ENCODE peak calls at places on chromosome 7, in seven cellular contexts. One of them, this sample, is unnamed.

GRCh38 chr7:151007469-151007898 is 16.7 kb downstream of the NOS3 start:
- DNase-seq in NCI-H146: no peak
- DNase-seq in GM19239: no peak
- DNase-seq in mesendoderm: no peak
- DNase-seq in T-helper 9 cell: no peak
- DNase-seq in islet precursor cell: peak
- DNase-seq in posterior vena cava: no peak
- DNase-seq in this sample: no peak

GRCh38 chr7:21939136-21939857 is 6.4 kb downstream of the CDCA7L start:
- DNase-seq in NCI-H146: no peak
- DNase-seq in GM19239: peak
- DNase-seq in mesendoderm: no peak
- DNase-seq in T-helper 9 cell: no peak
- DNase-seq in islet precursor cell: no peak
- DNase-seq in posterior vena cava: no peak
- DNase-seq in this sample: no peak

GRCh38 chr7:20642171-20642570 is 26.7 kb downstream of the ABCB5 start:
- DNase-seq in NCI-H146: no peak
- DNase-seq in GM19239: no peak
- DNase-seq in mesendoderm: no peak
- DNase-seq in T-helper 9 cell: no peak
- DNase-seq in islet precursor cell: no peak
- DNase-seq in posterior vena cava: no peak
- DNase-seq in this sample: no peak

GRCh38 chr7:3910041-3910440 is 609.0 kb downstream of the SDK1 start:
- DNase-seq in NCI-H146: no peak
- DNase-seq in GM19239: no peak
- DNase-seq in mesendoderm: no peak
- DNase-seq in T-helper 9 cell: no peak
- DNase-seq in islet precursor cell: no peak
- DNase-seq in posterior vena cava: no peak
- DNase-seq in this sample: peak

GRCh38 chr7:5758753-5759330 is 22.6 kb downstream of the RNF216 start:
- DNase-seq in NCI-H146: no peak
- DNase-seq in GM19239: no peak
- DNase-seq in mesendoderm: no peak
- DNase-seq in T-helper 9 cell: no peak
- DNase-seq in islet precursor cell: no peak
- DNase-seq in posterior vena cava: peak
- DNase-seq in this sample: no peak

GRCh38 chr7:11192506-11192905 is 218.8 kb downstream of the PHF14 start:
- DNase-seq in NCI-H146: no peak
- DNase-seq in GM19239: no peak
- DNase-seq in mesendoderm: no peak
- DNase-seq in T-helper 9 cell: no peak
- DNase-seq in islet precursor cell: no peak
- DNase-seq in posterior vena cava: no peak
- DNase-seq in this sample: no peak

GRCh38 chr7:42574693-42575084 is 337.2 kb downstream of the C7orf25 start:
- DNase-seq in NCI-H146: no peak
- DNase-seq in GM19239: no peak
- DNase-seq in mesendoderm: peak
- DNase-seq in T-helper 9 cell: no peak
- DNase-seq in islet precursor cell: no peak
- DNase-seq in posterior vena cava: no peak
- DNase-seq in this sample: no peak

GRCh38 chr7:133300097-133300496 is 47.2 kb downstream of the EXOC4 start:
- DNase-seq in NCI-H146: no peak
- DNase-seq in GM19239: no peak
- DNase-seq in mesendoderm: no peak
- DNase-seq in T-helper 9 cell: no peak
- DNase-seq in islet precursor cell: no peak
- DNase-seq in posterior vena cava: no peak
- DNase-seq in this sample: no peak

GRCh38 chr7:42744746-42745145 is 167.1 kb downstream of the C7orf25 start:
- DNase-seq in NCI-H146: no peak
- DNase-seq in GM19239: no peak
- DNase-seq in mesendoderm: no peak
- DNase-seq in T-helper 9 cell: no peak
- DNase-seq in islet precursor cell: no peak
- DNase-seq in posterior vena cava: no peak
- DNase-seq in this sample: no peak

GRCh38 chr7:151742713-151743480 is 134.0 kb downstream of the PRKAG2 start:
- DNase-seq in NCI-H146: no peak
- DNase-seq in GM19239: no peak
- DNase-seq in mesendoderm: peak
- DNase-seq in T-helper 9 cell: no peak
- DNase-seq in islet precursor cell: peak
- DNase-seq in posterior vena cava: no peak
- DNase-seq in this sample: peak

GRCh38 chr7:22672892-22673637 is 53.9 kb upstream of the IL6 start:
- DNase-seq in NCI-H146: no peak
- DNase-seq in GM19239: peak
- DNase-seq in mesendoderm: no peak
- DNase-seq in T-helper 9 cell: no peak
- DNase-seq in islet precursor cell: no peak
- DNase-seq in posterior vena cava: no peak
- DNase-seq in this sample: no peak

This sample was measured in posterior cingulate gyrus.